ENCODE peak calls at places on chromosome 10, in seven cellular contexts. T is neural progenitor cell, N is H1, D is tibial nerve, A is neuronal stem cell, R is right lobe of liver, I is gastrocnemius medialis. B is an unnamed sample. For H3K4me1, the result is how much of the 10 kb centered on the place peaks cover.

GRCh38 chr10:4704034-4704545 is 121.9 kb upstream of the AKR1E2 start:
- DNase-seq in N (no peak), R (no peak), D (no peak), A (no peak), T (no peak), I (no peak), B (peak)

GRCh38 chr10:96935810-96936209 is 103.7 kb downstream of the LCOR start:
- DNase-seq in I (no peak), A (no peak), R (no peak), N (no peak), T (no peak), D (no peak), B (no peak)

GRCh38 chr10:125264752-125265578 is 104.6 kb upstream of the CTBP2 start:
- DNase-seq in R (no peak), N (no peak), T (no peak), D (no peak), I (no peak), A (no peak), B (no peak)

GRCh38 chr10:13685885-13686284 is 99.1 kb downstream of the PRPF18 start:
- DNase-seq in R (peak), D (no peak), T (no peak), I (no peak), N (no peak), A (no peak), B (no peak)

GRCh38 chr10:29617880-29618340 is 16.9 kb downstream of the SVIL start:
- DNase-seq in I (no peak), A (no peak), D (no peak), R (no peak), T (peak), N (no peak), B (no peak)

GRCh38 chr10:110172155-110172554 is 35.2 kb upstream of the MXI1 start:
- DNase-seq in I (no peak), A (no peak), R (no peak), D (no peak), T (no peak), N (no peak), B (no peak)

GRCh38 chr10:96619803-96620773 is 33.3 kb upstream of the TM9SF3 start:
- DNase-seq in T (no peak), I (no peak), A (no peak), D (no peak), R (no peak), N (no peak), B (peak)

GRCh38 chr10:2955064-2955463 is 112.3 kb upstream of the PFKP start:
- DNase-seq in D (no peak), R (no peak), A (no peak), N (no peak), T (no peak), I (no peak), B (no peak)

GRCh38 chr10:56823849-56824248 is 462.8 kb upstream of the ZWINT start:
- DNase-seq in D (no peak), R (no peak), I (no peak), N (no peak), T (peak), A (peak), B (peak)

GRCh38 chr10:69890065-69890831 is 88.5 kb downstream of the COL13A1 start:
- DNase-seq in I (no peak), R (peak), N (no peak), A (no peak), T (no peak), D (no peak), B (no peak)

GRCh38 chr10:113518415-113518814 is 34.4 kb upstream of the HABP2 start:
- DNase-seq in D (no peak), N (no peak), R (no peak), I (no peak), A (no peak), T (no peak), B (no peak)

GRCh38 chr10:87864497-87865059 is 1.2 kb downstream of the PTEN start:
- DNase-seq in I (no peak), D (no peak), T (peak), A (peak), R (no peak), N (no peak), B (no peak)

GRCh38 chr10:50511512-50512213 is 112.1 kb downstream of the SGMS1 start:
- DNase-seq in R (no peak), D (no peak), A (no peak), I (no peak), N (no peak), T (no peak), B (no peak)

GRCh38 chr10:50972591-50972990 is 87.2 kb upstream of the A1CF start:
- DNase-seq in R (no peak), N (no peak), D (no peak), A (no peak), I (no peak), T (no peak), B (no peak)

GRCh38 chr10:43061331-43061730 is 15.5 kb upstream of the RET start:
- DNase-seq in I (no peak), T (no peak), A (no peak), R (no peak), N (no peak), D (no peak), B (no peak)
- H3K4me1 ChIP-seq in I (under half), T (under half), A (under half), R (under half), N (under half), D (under half), B (under half)

GRCh38 chr10:62653254-62653653 is 151.3 kb upstream of the ADO start:
- DNase-seq in N (no peak), D (no peak), T (no peak), I (no peak), R (no peak), A (no peak), B (no peak)
- H3K4me1 ChIP-seq in N (under half), D (under half), T (under half), I (under half), R (under half), A (under half), B (under half)

DNA sequence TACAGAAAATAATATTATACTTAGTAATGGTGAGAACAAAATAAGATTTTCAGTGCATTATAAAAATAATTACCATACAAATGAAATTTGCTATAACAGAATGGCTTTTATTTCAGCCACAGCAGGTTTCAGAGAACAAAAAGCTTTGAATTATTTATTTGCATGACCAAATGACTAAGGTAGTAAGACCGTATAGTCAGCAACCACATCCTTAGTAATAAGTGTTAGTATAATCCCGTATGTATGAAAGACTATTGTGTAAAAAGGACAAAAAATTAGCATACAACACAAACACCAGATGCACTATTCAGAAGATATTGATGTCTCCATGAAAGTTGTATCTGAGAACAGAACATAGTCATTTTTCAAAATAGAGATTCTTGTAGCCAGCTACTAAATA is 12.2 kb downstream of the PDZD8 start:
- DNase-seq in A (no peak), R (no peak), N (no peak), D (no peak), I (no peak), T (no peak), B (no peak)
- H3K4me1 ChIP-seq in A (under half), R (half or more), N (under half), D (under half), I (under half), T (under half), B (under half)

DNA sequence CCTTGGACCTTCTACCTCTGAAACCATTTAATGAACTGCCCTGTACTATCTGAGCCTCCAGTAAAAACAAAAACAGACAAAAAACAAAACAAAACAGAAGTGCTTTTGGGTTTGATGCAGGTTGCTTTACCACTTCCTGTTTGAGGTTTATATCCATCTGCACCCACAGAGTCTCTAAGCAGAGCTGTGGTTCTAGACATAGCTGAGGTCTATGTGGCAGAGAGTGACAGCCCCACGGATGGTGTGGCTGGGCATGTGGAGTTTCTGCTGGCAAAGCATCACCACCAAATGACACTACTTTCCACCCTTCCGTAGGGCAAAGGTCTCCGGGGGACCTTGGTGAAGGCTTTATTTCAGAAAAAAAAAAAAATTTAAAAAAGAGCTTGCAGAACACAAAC is 754.2 kb downstream of the GRID1 start:
- DNase-seq in D (no peak), R (no peak), N (no peak), A (no peak), I (no peak), T (no peak), B (no peak)
- H3K4me1 ChIP-seq in D (under half), R (under half), N (under half), A (under half), I (under half), T (under half), B (under half)

DNA sequence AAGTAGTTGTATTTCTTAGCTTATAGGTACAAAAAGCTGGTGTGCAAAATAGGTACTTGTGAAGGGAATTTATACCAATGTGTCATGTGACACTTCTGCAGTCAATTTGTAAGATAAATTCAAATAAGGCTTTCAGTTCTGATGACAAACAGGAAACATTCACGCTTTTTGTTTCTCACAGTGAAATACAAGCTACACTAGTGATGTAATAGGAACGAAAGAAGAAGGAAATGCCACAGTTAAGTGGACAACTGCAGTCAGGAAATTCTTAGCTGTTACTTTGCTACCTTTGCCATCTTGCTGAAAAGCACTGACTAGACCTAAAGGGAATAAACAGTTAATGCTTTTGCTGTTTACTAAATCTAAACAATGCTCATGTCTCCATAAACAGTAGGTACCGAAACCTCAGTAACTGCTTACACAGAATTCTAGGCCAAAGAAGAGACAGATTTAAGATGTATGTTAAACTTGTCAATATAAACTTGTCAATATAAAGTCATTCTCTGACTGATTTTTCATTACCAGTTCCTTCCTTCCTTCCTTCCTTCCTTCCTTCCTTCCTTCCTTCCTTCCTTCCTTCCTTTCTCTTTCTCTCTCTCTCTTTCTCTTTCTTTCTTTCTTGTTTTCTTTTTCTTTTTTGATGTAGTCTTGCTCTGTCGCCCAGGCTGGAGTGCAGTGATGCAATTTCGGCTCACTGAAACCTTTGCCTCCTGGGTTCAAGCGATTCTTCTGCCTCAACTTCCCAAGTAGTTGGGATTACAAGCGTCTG is 10.1 kb downstream of the OTUD1 start:
- DNase-seq in I (no peak), N (no peak), A (no peak), D (no peak), R (no peak), T (no peak), B (no peak)
- H3K4me1 ChIP-seq in I (under half), N (under half), A (under half), D (under half), R (under half), T (under half), B (under half)

GRCh38 chr10:67790534-67791408 is 47.2 kb downstream of the DNAJC12 start:
- DNase-seq in R (no peak), T (no peak), I (no peak), D (no peak), A (no peak), N (no peak), B (peak)

GRCh38 chr10:67793313-67793712 is 44.7 kb downstream of the DNAJC12 start:
- DNase-seq in N (no peak), D (no peak), T (no peak), A (no peak), R (no peak), I (no peak), B (no peak)

GRCh38 chr10:67792653-67793052 is 45.3 kb downstream of the DNAJC12 start:
- DNase-seq in I (no peak), T (no peak), N (no peak), R (no peak), D (no peak), A (no peak), B (no peak)

GRCh38 chr10:67789769-67790168 is 48.2 kb downstream of the DNAJC12 start:
- DNase-seq in R (no peak), D (no peak), I (no peak), N (no peak), A (no peak), T (no peak), B (no peak)

DNA sequence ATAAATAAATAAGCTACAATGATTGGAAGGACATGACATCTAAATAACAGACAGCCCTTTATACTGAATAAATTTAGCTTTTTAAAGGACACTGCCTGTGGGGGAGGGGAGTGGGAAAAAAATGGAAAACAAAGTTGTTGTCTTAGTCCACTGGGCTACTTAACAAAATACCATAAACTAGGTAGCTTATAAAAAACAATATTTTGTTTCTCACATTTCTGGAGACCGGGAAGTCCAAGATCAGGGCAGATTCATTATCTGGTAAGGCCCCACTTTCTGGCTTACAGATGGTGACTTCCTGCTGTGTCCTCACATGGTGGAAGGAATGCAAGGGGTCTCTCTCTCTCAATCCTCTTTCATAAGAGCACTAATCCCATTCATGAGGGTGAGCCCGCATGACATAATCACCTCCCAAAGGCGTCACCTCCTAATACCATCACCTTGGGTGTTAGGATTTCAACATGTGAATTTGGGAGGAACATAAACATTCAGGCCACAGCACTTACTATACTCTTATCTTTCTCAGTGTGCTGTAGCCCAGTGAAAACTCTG is 43.0 kb downstream of the DNAJC12 start:
- DNase-seq in T (peak), N (no peak), R (no peak), A (peak), D (no peak), I (no peak), B (no peak)
- H3K4me1 ChIP-seq in T (under half), N (under half), R (under half), A (under half), D (under half), I (under half), B (under half)